ENCODE peak calls at places on chromosome 3, in eight cellular contexts. T, A, P, V, Y, Z, F and M are unnamed samples.

GRCh38 chr3:87575538-87575937 is 299.2 kb upstream of the POU1F1 start:
- DNase-seq in T (no peak), A (no peak), P (no peak), V (no peak), Y (no peak), Z (no peak), F (no peak), M (no peak)

GRCh38 chr3:15520185-15520584 is 1.3 kb downstream of the COLQ start:
- DNase-seq in T (no peak), A (no peak), P (peak), V (no peak), Y (no peak), Z (no peak), F (peak), M (no peak)

GRCh38 chr3:32045091-32045964 is 61.1 kb upstream of the GPD1L start:
- DNase-seq in T (peak), A (no peak), P (no peak), V (no peak), Y (no peak), Z (no peak), F (no peak), M (peak)

GRCh38 chr3:197103766-197104165 is 74.1 kb upstream of the MELTF start:
- DNase-seq in T (no peak), A (no peak), P (no peak), V (no peak), Y (no peak), Z (no peak), F (no peak), M (no peak)

GRCh38 chr3:16667633-16668032 is 62.4 kb upstream of the DAZL start:
- DNase-seq in T (no peak), A (no peak), P (no peak), V (no peak), Y (no peak), Z (no peak), F (no peak), M (no peak)

GRCh38 chr3:10974746-10975375 is 17.7 kb upstream of the SLC6A1 start:
- DNase-seq in T (no peak), A (no peak), P (no peak), V (no peak), Y (no peak), Z (no peak), F (no peak), M (no peak)

GRCh38 chr3:36393563-36393962 is 13.3 kb downstream of the STAC start:
- DNase-seq in T (no peak), A (no peak), P (no peak), V (no peak), Y (peak), Z (no peak), F (no peak), M (no peak)

GRCh38 chr3:53835257-53835656 is 11.0 kb downstream of the CHDH start:
- DNase-seq in T (no peak), A (no peak), P (no peak), V (no peak), Y (no peak), Z (no peak), F (no peak), M (no peak)

GRCh38 chr3:70728311-70728710 is 415.9 kb upstream of the MDFIC2 start:
- DNase-seq in T (no peak), A (no peak), P (no peak), V (no peak), Y (no peak), Z (no peak), F (no peak), M (no peak)

GRCh38 chr3:179956416-179956830 is 80.3 kb downstream of the PEX5L start:
- DNase-seq in T (no peak), A (no peak), P (peak), V (no peak), Y (peak), Z (no peak), F (no peak), M (no peak)

GRCh38 chr3:12840591-12841084 is 727 bp downstream of the RPL32 start:
- DNase-seq in T (no peak), A (no peak), P (no peak), V (no peak), Y (no peak), Z (no peak), F (no peak), M (no peak)

GRCh38 chr3:101195951-101196713 is 124.2 kb downstream of the IMPG2 start:
- DNase-seq in T (peak), A (no peak), P (no peak), V (no peak), Y (peak), Z (no peak), F (no peak), M (peak)

GRCh38 chr3:123842711-123843110 is 41.4 kb downstream of the MYLK start:
- DNase-seq in T (no peak), A (no peak), P (no peak), V (no peak), Y (no peak), Z (no peak), F (no peak), M (no peak)